ENCODE peak calls at places on chromosomes 16 and 17, in eight cellular contexts. V is brain microvascular endothelial cell; J is breast epithelium; M is T-helper 1 cell; A is Ammon's horn; W is effector CD4-positive, alpha-beta T cell; Z is AG20443; H is globus pallidus. L is an unnamed sample.

GRCh38 chr17:63434951-63435571 is 11.0 kb downstream of the CYB561 start:
- DNase-seq in H (peak; percentile 60), A (peak; percentile 79), W (peak; percentile 31), Z (peak; percentile 32), M (no peak), V (no peak), J (peak; percentile 90), L (peak; percentile 81)

GRCh38 chr17:82463881-82464566 is 5.5 kb downstream of the NARF start:
- DNase-seq in V (no peak), M (no peak), J (no peak), H (no peak), Z (peak; percentile 5), A (no peak), W (no peak), L (no peak)

GRCh38 chr16:84032458-84033178 is 10.0 kb downstream of the SLC38A8 start:
- DNase-seq in M (no peak), W (no peak), A (no peak), H (no peak), Z (no peak), V (no peak), J (no peak), L (no peak)

GRCh38 chr17:67474081-67474661 is 97.1 kb downstream of the PITPNC1 start:
- DNase-seq in W (no peak), J (no peak), H (no peak), V (peak; percentile 33), A (no peak), Z (peak; percentile 86), M (no peak), L (peak; percentile 77)

GRCh38 chr16:58426095-58426494 is 33.8 kb downstream of the GINS3 start:
- DNase-seq in M (no peak), Z (no peak), J (no peak), H (peak; percentile 78), V (no peak), A (peak; percentile 84), W (no peak), L (no peak)

GRCh38 chr17:8820311-8821010 is 21.3 kb upstream of the MFSD6L start:
- DNase-seq in Z (no peak), M (no peak), J (no peak), V (no peak), W (no peak), H (no peak), A (no peak), L (no peak)

GRCh38 chr16:71853413-71853812 is 7.6 kb downstream of the ATXN1L start:
- DNase-seq in Z (no peak), M (no peak), A (no peak), W (no peak), H (no peak), J (no peak), V (no peak), L (no peak)

GRCh38 chr17:733743-734142 is 1.3 kb downstream of the TLCD3A start:
- DNase-seq in A (no peak), J (no peak), Z (no peak), H (no peak), W (no peak), V (no peak), M (no peak), L (no peak)

GRCh38 chr17:2893422-2893914 is 97.2 kb downstream of the RAP1GAP2 start:
- DNase-seq in Z (no peak), H (no peak), A (no peak), V (no peak), M (no peak), J (no peak), W (no peak), L (no peak)

GRCh38 chr17:82490512-82491195 is 28.9 kb upstream of the FOXK2 start:
- DNase-seq in Z (no peak), M (no peak), J (no peak), A (no peak), W (no peak), H (no peak), V (no peak), L (no peak)

GRCh38 chr17:21678451-21679081 is 13.8 kb upstream of the KCNJ18 start:
- DNase-seq in V (no peak), A (peak; percentile 25), J (peak; percentile 50), M (no peak), W (no peak), Z (no peak), H (no peak), L (peak; percentile 50)

GRCh38 chr17:49403514-49404289 is 11.0 kb downstream of the PHB1 start:
- DNase-seq in W (no peak), H (no peak), J (no peak), M (no peak), A (peak; percentile 68), V (no peak), Z (no peak), L (peak; percentile 44)

L was measured in sigmoid colon.